ENCODE peak calls at places on chromosomes 12 and 14, in five cellular contexts. B, L, U, P and I are unnamed samples.

GRCh38 chr12:124406043-124406442 is 111.2 kb downstream of the RFLNA start:
- DNase-seq in B (no peak), L (no peak), U (no peak), P (no peak), I (no peak)

GRCh38 chr12:20646239-20646827 is 48.8 kb upstream of the SLCO1C1 start:
- DNase-seq in B (peak; percentile 54), L (no peak), U (no peak), P (no peak), I (no peak)

GRCh38 chr12:43758247-43758727 is 303 bp downstream of the PUS7L start:
- DNase-seq in B (peak; percentile 34), L (peak; percentile 63), U (no peak), P (no peak), I (peak; percentile 66)

GRCh38 chr14:30385925-30386324 is 173.0 kb upstream of the G2E3 start:
- DNase-seq in B (no peak), L (no peak), U (no peak), P (no peak), I (no peak)

GRCh38 chr14:97179573-97179972 is 382.4 kb downstream of the VRK1 start:
- DNase-seq in B (peak; percentile 23), L (no peak), U (no peak), P (no peak), I (no peak)

GRCh38 chr12:27158322-27158721 is 75.9 kb upstream of the C12orf71 start:
- DNase-seq in B (no peak), L (no peak), U (no peak), P (no peak), I (no peak)

GRCh38 chr14:34460841-34461240 is 1.2 kb downstream of the SPTSSA start:
- DNase-seq in B (peak; percentile 40), L (no peak), U (no peak), P (no peak), I (no peak)

GRCh38 chr14:81144811-81145598 is 75.8 kb downstream of the GTF2A1 start:
- DNase-seq in B (no peak), L (no peak), U (no peak), P (no peak), I (no peak)

GRCh38 chr14:97180304-97181200 is 383.4 kb downstream of the VRK1 start:
- DNase-seq in B (peak; percentile 92), L (no peak), U (no peak), P (no peak), I (no peak)

GRCh38 chr14:41201721-41202120 is 405.0 kb upstream of the LRFN5 start:
- DNase-seq in B (no peak), L (no peak), U (no peak), P (no peak), I (no peak)

GRCh38 chr12:27583981-27584380 is 60.0 kb downstream of the PPFIBP1 start:
- DNase-seq in B (no peak), L (no peak), U (no peak), P (no peak), I (no peak)

GRCh38 chr12:64669270-64669842 is 59.1 kb downstream of the RASSF3 start:
- DNase-seq in B (peak; percentile 41), L (peak; percentile 26), U (peak; percentile 38), P (peak; percentile 91), I (peak; percentile 72)

GRCh38 chr12:98402081-98402480 is 113.3 kb upstream of the TMPO start:
- DNase-seq in B (peak; percentile 70), L (no peak), U (no peak), P (no peak), I (no peak)

GRCh38 chr12:108004368-108004767 is 124.7 kb upstream of the WSCD2 start:
- DNase-seq in B (peak; percentile 28), L (no peak), U (no peak), P (no peak), I (no peak)

GRCh38 chr14:99971087-99971928 is 93.9 kb upstream of the EVL start:
- DNase-seq in B (peak; percentile 74), L (peak; percentile 94), U (peak; percentile 72), P (peak; percentile 90), I (peak; percentile 90)

GRCh38 chr14:102854397-102854703 is 68.1 kb upstream of the AMN start:
- DNase-seq in B (no peak), L (no peak), U (no peak), P (no peak), I (no peak)

GRCh38 chr12:102748704-102749103 is 168.3 kb downstream of the PAH start:
- DNase-seq in B (no peak), L (no peak), U (no peak), P (no peak), I (no peak)

GRCh38 chr12:96397756-96398421 is 2.4 kb downstream of the CDK17 start:
- DNase-seq in B (peak; percentile 15), L (no peak), U (no peak), P (no peak), I (no peak)

GRCh38 chr14:64778114-64778754 is 74.0 kb downstream of the PLEKHG3 start:
- DNase-seq in B (no peak), L (peak; percentile 43), U (no peak), P (peak; percentile 54), I (no peak)

GRCh38 chr14:99731536-99732435 is 47.7 kb downstream of the CYP46A1 start:
- DNase-seq in B (no peak), L (peak; percentile 78), U (no peak), P (peak; percentile 73), I (peak; percentile 65)

GRCh38 chr12:108798551-108799221 is 58.7 kb downstream of the SSH1 start:
- DNase-seq in B (no peak), L (no peak), U (no peak), P (peak; percentile 51), I (no peak)

GRCh38 chr12:28629691-28630090 is 439.4 kb downstream of the CCDC91 start:
- DNase-seq in B (no peak), L (no peak), U (no peak), P (no peak), I (no peak)

GRCh38 chr12:44795970-44796369 is 80.1 kb downstream of the NELL2 start:
- DNase-seq in B (no peak), L (no peak), U (no peak), P (no peak), I (no peak)

GRCh38 chr14:26867171-26867757 is 269.4 kb upstream of the NOVA1 start:
- DNase-seq in B (peak; percentile 72), L (no peak), U (no peak), P (no peak), I (no peak)

GRCh38 chr14:93994919-93995682 is 2.0 kb upstream of the CCDC197 start:
- DNase-seq in B (peak; percentile 77), L (peak; percentile 21), U (no peak), P (no peak), I (no peak)

GRCh38 chr12:66144796-66145754 is 14.5 kb upstream of the LLPH start:
- DNase-seq in B (peak; percentile 91), L (peak; percentile 29), U (no peak), P (no peak), I (no peak)

GRCh38 chr14:100098171-100098570 is 32.9 kb downstream of the EVL start:
- DNase-seq in B (no peak), L (no peak), U (no peak), P (no peak), I (no peak)

GRCh38 chr12:132029503-132030300 is 80.0 kb downstream of the EP400 start:
- DNase-seq in B (peak; percentile 40), L (no peak), U (no peak), P (no peak), I (no peak)

GRCh38 chr12:130375888-130376287 is 38.2 kb downstream of the PIWIL1 start:
- DNase-seq in B (no peak), L (no peak), U (no peak), P (no peak), I (no peak)

GRCh38 chr12:46554461-46554860 is 181.9 kb upstream of the SLC38A2 start:
- DNase-seq in B (no peak), L (no peak), U (no peak), P (no peak), I (no peak)

GRCh38 chr14:65156568-65157366 is 54.5 kb upstream of the MAX start:
- DNase-seq in B (peak; percentile 49), L (peak; percentile 26), U (no peak), P (peak; percentile 84), I (peak; percentile 72)

GRCh38 chr12:130253866-130254265 is 83.8 kb upstream of the PIWIL1 start:
- DNase-seq in B (no peak), L (no peak), U (no peak), P (no peak), I (no peak)

GRCh38 chr12:71551529-71551928 is 111.9 kb downstream of the LGR5 start:
- DNase-seq in B (peak; percentile 44), L (no peak), U (no peak), P (no peak), I (no peak)

GRCh38 chr14:60665178-60665555 is 15.9 kb upstream of the SIX1 start:
- DNase-seq in B (peak; percentile 65), L (no peak), U (no peak), P (no peak), I (no peak)

GRCh38 chr12:129579879-129580278 is 323.9 kb downstream of the TMEM132D start:
- DNase-seq in B (no peak), L (no peak), U (no peak), P (no peak), I (no peak)

DNA sequence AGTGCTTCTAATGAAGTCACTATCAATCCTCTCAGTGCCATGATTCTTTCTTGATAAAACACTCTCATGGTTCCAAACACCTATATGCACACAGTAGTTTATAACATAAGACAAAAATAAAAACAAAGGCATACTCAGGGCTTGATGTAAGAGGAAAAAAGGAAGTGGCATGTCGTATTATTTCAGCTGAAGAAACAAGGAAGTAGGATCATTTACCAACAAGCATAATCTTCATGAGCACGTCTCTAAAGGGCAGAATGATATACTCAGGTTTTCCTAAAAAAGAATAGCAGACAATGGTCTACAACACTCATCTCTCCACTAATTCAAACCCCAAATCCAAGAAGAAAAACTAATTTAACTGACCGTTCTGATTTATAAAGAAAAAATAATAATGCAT is 33.9 kb downstream of the NUMB start:
- DNase-seq in B (no peak), L (no peak), U (no peak), P (no peak), I (no peak)
- H3K27ac ChIP-seq in B (no peak overlapping the region), L (no peak overlapping the region), U (no peak overlapping the region), P (peak overlapping the region; percentile 61), I (no peak overlapping the region)

GRCh38 chr14:73136387-73137221 is at the start of gene PSEN1:
- DNase-seq in B (peak; percentile 96), L (peak; percentile 97), U (peak; percentile 100), P (peak; percentile 99), I (peak; percentile 97)

GRCh38 chr14:73142216-73142615 is 5.9 kb downstream of the PSEN1 start:
- DNase-seq in B (no peak), L (no peak), U (no peak), P (no peak), I (no peak)

GRCh38 chr14:73143003-73143402 is 6.7 kb downstream of the PSEN1 start:
- DNase-seq in B (no peak), L (no peak), U (no peak), P (no peak), I (no peak)

GRCh38 chr14:73143617-73144016 is 7.3 kb downstream of the PSEN1 start:
- DNase-seq in B (no peak), L (no peak), U (no peak), P (no peak), I (no peak)

GRCh38 chr14:73140924-73141323 is 4.6 kb downstream of the PSEN1 start:
- DNase-seq in B (no peak), L (no peak), U (no peak), P (no peak), I (no peak)
- H3K27ac ChIP-seq in B (no peak overlapping the region), L (no peak overlapping the region), U (no peak overlapping the region), P (no peak overlapping the region), I (no peak overlapping the region)

GRCh38 chr12:49809369-49810158 is 18.6 kb downstream of the NCKAP5L start:
- DNase-seq in B (no peak), L (peak; percentile 76), U (no peak), P (no peak), I (no peak)
- H3K27ac ChIP-seq in B (no peak overlapping the region), L (peak overlapping the region; percentile 45), U (no peak overlapping the region), P (no peak overlapping the region), I (peak overlapping the region; percentile 81)

GRCh38 chr14:68254669-68255527 is 435.3 kb downstream of the RAD51B start:
- DNase-seq in B (peak; percentile 37), L (no peak), U (no peak), P (no peak), I (no peak)
- H3K27ac ChIP-seq in B (peak overlapping the region; percentile 1), L (no peak overlapping the region), U (no peak overlapping the region), P (no peak overlapping the region), I (no peak overlapping the region)